ENCODE peak calls at places on chromosomes 2 and 18, in five cellular contexts. One of them, this sample, is unnamed.

GRCh38 chr2:63765117-63765516 is 76.6 kb upstream of the UGP2 start:
- DNase-seq in stimulated activated CD4-positive, alpha-beta T cell treated with anti-CD3 and anti-CD28 coated beads, Interleukin-15, amount 100 ng/mL, for 48 hours: no peak
- DNase-seq in EH: no peak
- DNase-seq in activated CD4-positive, alpha-beta T cell treated with anti-CD3 and anti-CD28 coated beads, Interleukin-2, amount 50 U/mL, for 1 hour: no peak
- DNase-seq in ureter: no peak
- DNase-seq in this sample: no peak

GRCh38 chr2:126995652-126996377 is 97.1 kb downstream of the TEX51 start:
- DNase-seq in stimulated activated CD4-positive, alpha-beta T cell treated with anti-CD3 and anti-CD28 coated beads, Interleukin-15, amount 100 ng/mL, for 48 hours: no peak
- DNase-seq in EH: no peak
- DNase-seq in activated CD4-positive, alpha-beta T cell treated with anti-CD3 and anti-CD28 coated beads, Interleukin-2, amount 50 U/mL, for 1 hour: no peak
- DNase-seq in ureter: no peak
- DNase-seq in this sample: no peak

GRCh38 chr2:108778857-108779256 is 7.7 kb upstream of the CCDC138 start:
- DNase-seq in stimulated activated CD4-positive, alpha-beta T cell treated with anti-CD3 and anti-CD28 coated beads, Interleukin-15, amount 100 ng/mL, for 48 hours: no peak
- DNase-seq in EH: no peak
- DNase-seq in activated CD4-positive, alpha-beta T cell treated with anti-CD3 and anti-CD28 coated beads, Interleukin-2, amount 50 U/mL, for 1 hour: no peak
- DNase-seq in ureter: no peak
- DNase-seq in this sample: no peak

GRCh38 chr2:62611820-62612219 is 93.7 kb upstream of the EHBP1 start:
- DNase-seq in stimulated activated CD4-positive, alpha-beta T cell treated with anti-CD3 and anti-CD28 coated beads, Interleukin-15, amount 100 ng/mL, for 48 hours: no peak
- DNase-seq in EH: no peak
- DNase-seq in activated CD4-positive, alpha-beta T cell treated with anti-CD3 and anti-CD28 coated beads, Interleukin-2, amount 50 U/mL, for 1 hour: no peak
- DNase-seq in ureter: no peak
- DNase-seq in this sample: no peak

GRCh38 chr2:54430649-54431048 is 25.5 kb upstream of the SPTBN1 start:
- DNase-seq in stimulated activated CD4-positive, alpha-beta T cell treated with anti-CD3 and anti-CD28 coated beads, Interleukin-15, amount 100 ng/mL, for 48 hours: no peak
- DNase-seq in EH: no peak
- DNase-seq in activated CD4-positive, alpha-beta T cell treated with anti-CD3 and anti-CD28 coated beads, Interleukin-2, amount 50 U/mL, for 1 hour: no peak
- DNase-seq in ureter: no peak
- DNase-seq in this sample: no peak

GRCh38 chr18:59848002-59848401 is 51.8 kb upstream of the PMAIP1 start:
- DNase-seq in stimulated activated CD4-positive, alpha-beta T cell treated with anti-CD3 and anti-CD28 coated beads, Interleukin-15, amount 100 ng/mL, for 48 hours: no peak
- DNase-seq in EH: no peak
- DNase-seq in activated CD4-positive, alpha-beta T cell treated with anti-CD3 and anti-CD28 coated beads, Interleukin-2, amount 50 U/mL, for 1 hour: no peak
- DNase-seq in ureter: no peak
- DNase-seq in this sample: no peak

GRCh38 chr2:71992036-71992435 is 155.6 kb downstream of the CYP26B1 start:
- DNase-seq in stimulated activated CD4-positive, alpha-beta T cell treated with anti-CD3 and anti-CD28 coated beads, Interleukin-15, amount 100 ng/mL, for 48 hours: no peak
- DNase-seq in EH: no peak
- DNase-seq in activated CD4-positive, alpha-beta T cell treated with anti-CD3 and anti-CD28 coated beads, Interleukin-2, amount 50 U/mL, for 1 hour: no peak
- DNase-seq in ureter: no peak
- DNase-seq in this sample: no peak

GRCh38 chr18:27605107-27605834 is 420.2 kb upstream of the CHST9 start:
- DNase-seq in stimulated activated CD4-positive, alpha-beta T cell treated with anti-CD3 and anti-CD28 coated beads, Interleukin-15, amount 100 ng/mL, for 48 hours: no peak
- DNase-seq in EH: peak; percentile 71
- DNase-seq in activated CD4-positive, alpha-beta T cell treated with anti-CD3 and anti-CD28 coated beads, Interleukin-2, amount 50 U/mL, for 1 hour: no peak
- DNase-seq in ureter: peak; percentile 50
- DNase-seq in this sample: peak; percentile 30

GRCh38 chr2:162926501-162926900 is 87.9 kb upstream of the KCNH7 start:
- DNase-seq in stimulated activated CD4-positive, alpha-beta T cell treated with anti-CD3 and anti-CD28 coated beads, Interleukin-15, amount 100 ng/mL, for 48 hours: no peak
- DNase-seq in EH: peak; percentile 0
- DNase-seq in activated CD4-positive, alpha-beta T cell treated with anti-CD3 and anti-CD28 coated beads, Interleukin-2, amount 50 U/mL, for 1 hour: no peak
- DNase-seq in ureter: no peak
- DNase-seq in this sample: no peak

GRCh38 chr2:221204699-221205098 is 367.4 kb downstream of the EPHA4 start:
- DNase-seq in stimulated activated CD4-positive, alpha-beta T cell treated with anti-CD3 and anti-CD28 coated beads, Interleukin-15, amount 100 ng/mL, for 48 hours: no peak
- DNase-seq in EH: no peak
- DNase-seq in activated CD4-positive, alpha-beta T cell treated with anti-CD3 and anti-CD28 coated beads, Interleukin-2, amount 50 U/mL, for 1 hour: no peak
- DNase-seq in ureter: no peak
- DNase-seq in this sample: no peak

GRCh38 chr2:76684762-76685161 is 837.4 kb downstream of the LRRTM4 start:
- DNase-seq in stimulated activated CD4-positive, alpha-beta T cell treated with anti-CD3 and anti-CD28 coated beads, Interleukin-15, amount 100 ng/mL, for 48 hours: no peak
- DNase-seq in EH: no peak
- DNase-seq in activated CD4-positive, alpha-beta T cell treated with anti-CD3 and anti-CD28 coated beads, Interleukin-2, amount 50 U/mL, for 1 hour: no peak
- DNase-seq in ureter: no peak
- DNase-seq in this sample: no peak

GRCh38 chr2:176211110-176211509 is 22.6 kb downstream of the HOXD1 start:
- DNase-seq in stimulated activated CD4-positive, alpha-beta T cell treated with anti-CD3 and anti-CD28 coated beads, Interleukin-15, amount 100 ng/mL, for 48 hours: no peak
- DNase-seq in EH: no peak
- DNase-seq in activated CD4-positive, alpha-beta T cell treated with anti-CD3 and anti-CD28 coated beads, Interleukin-2, amount 50 U/mL, for 1 hour: no peak
- DNase-seq in ureter: no peak
- DNase-seq in this sample: no peak

GRCh38 chr18:55780591-55781071 is 192.6 kb upstream of the TCF4 start:
- DNase-seq in stimulated activated CD4-positive, alpha-beta T cell treated with anti-CD3 and anti-CD28 coated beads, Interleukin-15, amount 100 ng/mL, for 48 hours: no peak
- DNase-seq in EH: peak; percentile 55
- DNase-seq in activated CD4-positive, alpha-beta T cell treated with anti-CD3 and anti-CD28 coated beads, Interleukin-2, amount 50 U/mL, for 1 hour: no peak
- DNase-seq in ureter: no peak
- DNase-seq in this sample: no peak

GRCh38 chr2:156046900-156047299 is 285.6 kb downstream of the NR4A2 start:
- DNase-seq in stimulated activated CD4-positive, alpha-beta T cell treated with anti-CD3 and anti-CD28 coated beads, Interleukin-15, amount 100 ng/mL, for 48 hours: no peak
- DNase-seq in EH: no peak
- DNase-seq in activated CD4-positive, alpha-beta T cell treated with anti-CD3 and anti-CD28 coated beads, Interleukin-2, amount 50 U/mL, for 1 hour: no peak
- DNase-seq in ureter: no peak
- DNase-seq in this sample: no peak

GRCh38 chr2:68463287-68463877 is 3.7 kb downstream of the FBXO48 start:
- DNase-seq in stimulated activated CD4-positive, alpha-beta T cell treated with anti-CD3 and anti-CD28 coated beads, Interleukin-15, amount 100 ng/mL, for 48 hours: no peak
- DNase-seq in EH: peak; percentile 67
- DNase-seq in activated CD4-positive, alpha-beta T cell treated with anti-CD3 and anti-CD28 coated beads, Interleukin-2, amount 50 U/mL, for 1 hour: no peak
- DNase-seq in ureter: no peak
- DNase-seq in this sample: no peak

GRCh38 chr2:102005989-102006885 is 14.5 kb downstream of the IL1R2 start:
- DNase-seq in stimulated activated CD4-positive, alpha-beta T cell treated with anti-CD3 and anti-CD28 coated beads, Interleukin-15, amount 100 ng/mL, for 48 hours: peak; percentile 45
- DNase-seq in EH: peak; percentile 68
- DNase-seq in activated CD4-positive, alpha-beta T cell treated with anti-CD3 and anti-CD28 coated beads, Interleukin-2, amount 50 U/mL, for 1 hour: no peak
- DNase-seq in ureter: no peak
- DNase-seq in this sample: no peak

GRCh38 chr2:85112906-85113625 is 20.1 kb upstream of the TCF7L1 start:
- DNase-seq in stimulated activated CD4-positive, alpha-beta T cell treated with anti-CD3 and anti-CD28 coated beads, Interleukin-15, amount 100 ng/mL, for 48 hours: no peak
- DNase-seq in EH: peak; percentile 18
- DNase-seq in activated CD4-positive, alpha-beta T cell treated with anti-CD3 and anti-CD28 coated beads, Interleukin-2, amount 50 U/mL, for 1 hour: no peak
- DNase-seq in ureter: no peak
- DNase-seq in this sample: no peak

GRCh38 chr2:192267484-192267883 is 72.8 kb upstream of the TMEFF2 start:
- DNase-seq in stimulated activated CD4-positive, alpha-beta T cell treated with anti-CD3 and anti-CD28 coated beads, Interleukin-15, amount 100 ng/mL, for 48 hours: no peak
- DNase-seq in EH: peak; percentile 77
- DNase-seq in activated CD4-positive, alpha-beta T cell treated with anti-CD3 and anti-CD28 coated beads, Interleukin-2, amount 50 U/mL, for 1 hour: no peak
- DNase-seq in ureter: no peak
- DNase-seq in this sample: no peak

GRCh38 chr18:76604642-76605240 is 109.7 kb upstream of the ZNF516 start:
- DNase-seq in stimulated activated CD4-positive, alpha-beta T cell treated with anti-CD3 and anti-CD28 coated beads, Interleukin-15, amount 100 ng/mL, for 48 hours: no peak
- DNase-seq in EH: peak; percentile 21
- DNase-seq in activated CD4-positive, alpha-beta T cell treated with anti-CD3 and anti-CD28 coated beads, Interleukin-2, amount 50 U/mL, for 1 hour: no peak
- DNase-seq in ureter: no peak
- DNase-seq in this sample: no peak

GRCh38 chr2:95728878-95729511 is 137.2 kb downstream of the TRIM43 start:
- DNase-seq in stimulated activated CD4-positive, alpha-beta T cell treated with anti-CD3 and anti-CD28 coated beads, Interleukin-15, amount 100 ng/mL, for 48 hours: peak; percentile 25
- DNase-seq in EH: peak; percentile 88
- DNase-seq in activated CD4-positive, alpha-beta T cell treated with anti-CD3 and anti-CD28 coated beads, Interleukin-2, amount 50 U/mL, for 1 hour: peak; percentile 17
- DNase-seq in ureter: peak; percentile 77
- DNase-seq in this sample: peak; percentile 44

GRCh38 chr18:50793641-50794565 is 25.9 kb downstream of the MRO start:
- DNase-seq in stimulated activated CD4-positive, alpha-beta T cell treated with anti-CD3 and anti-CD28 coated beads, Interleukin-15, amount 100 ng/mL, for 48 hours: no peak
- DNase-seq in EH: no peak
- DNase-seq in activated CD4-positive, alpha-beta T cell treated with anti-CD3 and anti-CD28 coated beads, Interleukin-2, amount 50 U/mL, for 1 hour: no peak
- DNase-seq in ureter: no peak
- DNase-seq in this sample: no peak

GRCh38 chr2:169509230-169509917 is at the start of gene KLHL41:
- DNase-seq in stimulated activated CD4-positive, alpha-beta T cell treated with anti-CD3 and anti-CD28 coated beads, Interleukin-15, amount 100 ng/mL, for 48 hours: no peak
- DNase-seq in EH: peak; percentile 39
- DNase-seq in activated CD4-positive, alpha-beta T cell treated with anti-CD3 and anti-CD28 coated beads, Interleukin-2, amount 50 U/mL, for 1 hour: no peak
- DNase-seq in ureter: no peak
- DNase-seq in this sample: no peak

GRCh38 chr18:31041346-31042067 is 1.0 kb downstream of the DSC3 start:
- DNase-seq in stimulated activated CD4-positive, alpha-beta T cell treated with anti-CD3 and anti-CD28 coated beads, Interleukin-15, amount 100 ng/mL, for 48 hours: no peak
- DNase-seq in EH: no peak
- DNase-seq in activated CD4-positive, alpha-beta T cell treated with anti-CD3 and anti-CD28 coated beads, Interleukin-2, amount 50 U/mL, for 1 hour: no peak
- DNase-seq in ureter: no peak
- DNase-seq in this sample: no peak

GRCh38 chr18:8359076-8359475 is 250.2 kb upstream of the RAB12 start:
- DNase-seq in stimulated activated CD4-positive, alpha-beta T cell treated with anti-CD3 and anti-CD28 coated beads, Interleukin-15, amount 100 ng/mL, for 48 hours: no peak
- DNase-seq in EH: no peak
- DNase-seq in activated CD4-positive, alpha-beta T cell treated with anti-CD3 and anti-CD28 coated beads, Interleukin-2, amount 50 U/mL, for 1 hour: no peak
- DNase-seq in ureter: no peak
- DNase-seq in this sample: no peak

GRCh38 chr18:13159579-13159978 is 59.0 kb upstream of the LDLRAD4 start:
- DNase-seq in stimulated activated CD4-positive, alpha-beta T cell treated with anti-CD3 and anti-CD28 coated beads, Interleukin-15, amount 100 ng/mL, for 48 hours: no peak
- DNase-seq in EH: peak; percentile 73
- DNase-seq in activated CD4-positive, alpha-beta T cell treated with anti-CD3 and anti-CD28 coated beads, Interleukin-2, amount 50 U/mL, for 1 hour: no peak
- DNase-seq in ureter: no peak
- DNase-seq in this sample: no peak

GRCh38 chr18:10142496-10143160 is 228.8 kb downstream of the VAPA start:
- DNase-seq in stimulated activated CD4-positive, alpha-beta T cell treated with anti-CD3 and anti-CD28 coated beads, Interleukin-15, amount 100 ng/mL, for 48 hours: no peak
- DNase-seq in EH: peak; percentile 84
- DNase-seq in activated CD4-positive, alpha-beta T cell treated with anti-CD3 and anti-CD28 coated beads, Interleukin-2, amount 50 U/mL, for 1 hour: no peak
- DNase-seq in ureter: no peak
- DNase-seq in this sample: no peak